ENCODE peak calls at places on chromosomes 6 and 20, in seven cellular contexts. F is astrocyte; S is frontal cortex; X is activated naive CD4-positive, alpha-beta T cell treated with anti-CD3 and anti-CD28 coated beads, Interleukin-2, amount 10 ng/mL, durations not matched to agents 7 days and 5 days; I is osteocyte; G is mucosa of descending colon; B is GM20000. O is an unnamed sample.

GRCh38 chr6:170124836-170125235 is 166.0 kb downstream of the DLL1 start:
- DNase-seq in F (no peak), X (no peak), S (no peak), B (no peak), G (no peak), I (peak), O (no peak)

GRCh38 chr20:50101281-50101680 is 11.7 kb downstream of the UBE2V1 start:
- DNase-seq in F (no peak), G (no peak), B (no peak), I (no peak), X (no peak), S (no peak), O (no peak)

GRCh38 chr20:25195962-25196700 is 619 bp downstream of the ENTPD6 start:
- DNase-seq in I (peak), X (peak), B (peak), G (peak), F (no peak), S (no peak), O (peak)

GRCh38 chr6:14796974-14797762 is 448.7 kb upstream of the JARID2 start:
- DNase-seq in G (no peak), S (no peak), X (no peak), I (no peak), B (no peak), F (no peak), O (no peak)

GRCh38 chr20:7772376-7772775 is 167.9 kb downstream of the HAO1 start:
- DNase-seq in F (peak), B (no peak), S (no peak), G (no peak), I (no peak), X (no peak), O (no peak)

GRCh38 chr20:45995213-45996097 is 13.3 kb upstream of the MMP9 start:
- DNase-seq in X (no peak), F (no peak), G (no peak), S (no peak), I (no peak), B (no peak), O (no peak)

GRCh38 chr20:34643919-34644318 is 33.0 kb downstream of the PIGU start:
- DNase-seq in F (peak), G (no peak), B (no peak), S (no peak), X (no peak), I (no peak), O (no peak)

GRCh38 chr6:4655196-4656025 is 120.8 kb upstream of the CDYL start:
- DNase-seq in I (peak), X (no peak), F (no peak), G (no peak), B (no peak), S (no peak), O (no peak)

GRCh38 chr6:7249946-7250643 is 62.9 kb downstream of the SSR1 start:
- DNase-seq in I (no peak), G (no peak), B (no peak), F (no peak), X (no peak), S (no peak), O (no peak)

GRCh38 chr20:34564810-34565209 is 6.3 kb downstream of the MAP1LC3A start:
- DNase-seq in G (no peak), F (no peak), S (no peak), B (no peak), X (no peak), I (no peak), O (no peak)

GRCh38 chr20:35166242-35166830 is 5.5 kb upstream of the PROCR start:
- DNase-seq in S (no peak), B (no peak), F (no peak), G (no peak), X (no peak), I (no peak), O (no peak)

GRCh38 chr20:58877374-58878360 is 25.2 kb downstream of the GNAS start:
- DNase-seq in S (no peak), F (no peak), G (no peak), X (peak), B (no peak), I (no peak), O (no peak)

GRCh38 chr6:34115396-34116314 is 30.2 kb downstream of the GRM4 start:
- DNase-seq in B (peak), I (no peak), X (peak), G (no peak), F (no peak), S (no peak), O (peak)

GRCh38 chr6:157982297-157982579 is 575 bp downstream of the SYNJ2 start:
- DNase-seq in S (no peak), F (no peak), X (peak), I (no peak), G (peak), B (peak), O (peak)

GRCh38 chr20:50328161-50328979 is 137.7 kb downstream of the CEBPB start:
- DNase-seq in I (no peak), F (no peak), X (no peak), G (no peak), B (no peak), S (no peak), O (no peak)

GRCh38 chr6:150627601-150628012 is 27.9 kb downstream of the PLEKHG1 start:
- DNase-seq in G (no peak), X (no peak), F (peak), I (no peak), S (no peak), B (no peak), O (no peak)

GRCh38 chr6:72175936-72176335 is 289.6 kb downstream of the RIMS1 start:
- DNase-seq in I (no peak), B (no peak), F (peak), G (no peak), X (no peak), S (no peak), O (no peak)